ENCODE peak calls at places on chromosome 13, in four cellular contexts. I is HepG2, U is A549, T is GM12878. Q is an unnamed sample.

GRCh38 chr13:112896736-112897602 is 72.0 kb upstream of the MCF2L start:
- DNase-seq in T (no peak), U (no peak), I (no peak), Q (no peak)

GRCh38 chr13:48859168-48860105 is 116.3 kb upstream of the FNDC3A start:
- DNase-seq in U (no peak), I (no peak), T (no peak), Q (no peak)

GRCh38 chr13:30022256-30022655 is 171.8 kb upstream of the UBL3 start:
- DNase-seq in U (no peak), I (no peak), T (no peak), Q (no peak)

GRCh38 chr13:48567521-48568331 is 34.8 kb upstream of the RCBTB2 start:
- DNase-seq in T (no peak), U (no peak), I (peak), Q (no peak)

GRCh38 chr13:39684531-39685137 is 29.2 kb downstream of the COG6 start:
- DNase-seq in U (peak), T (no peak), I (peak), Q (peak)

GRCh38 chr13:36059366-36059765 is 71.8 kb downstream of the DCLK1 start:
- DNase-seq in T (no peak), U (no peak), I (no peak), Q (no peak)

GRCh38 chr13:25886438-25887214 is 165.2 kb downstream of the SHISA2 start:
- DNase-seq in U (no peak), T (no peak), I (no peak), Q (no peak)

GRCh38 chr13:41008349-41008980 is 10.7 kb downstream of the ELF1 start:
- DNase-seq in T (no peak), I (peak), U (peak), Q (no peak)

GRCh38 chr13:76887070-76887563 is 912 bp upstream of the KCTD12 start:
- DNase-seq in U (no peak), T (no peak), I (no peak), Q (peak)

GRCh38 chr13:71979616-71980015 is 112.6 kb upstream of the DACH1 start:
- DNase-seq in T (no peak), I (peak), U (peak), Q (no peak)

GRCh38 chr13:110353339-110353977 is 46.4 kb downstream of the COL4A2 start:
- DNase-seq in T (no peak), U (no peak), I (no peak), Q (no peak)
- TF ChIP-seq PBX3 in T (no peak), U (no peak), I (no peak), Q (no peak)

GRCh38 chr13:67146523-67147130 is 83.5 kb downstream of the PCDH9 start:
- DNase-seq in T (no peak), U (no peak), I (no peak), Q (no peak)

GRCh38 chr13:67145950-67146349 is 84.2 kb downstream of the PCDH9 start:
- DNase-seq in U (no peak), T (no peak), I (no peak), Q (no peak)

GRCh38 chr13:67150608-67151007 is 79.5 kb downstream of the PCDH9 start:
- DNase-seq in U (no peak), I (no peak), T (no peak), Q (no peak)

GRCh38 chr13:67148219-67148583 is 81.9 kb downstream of the PCDH9 start:
- DNase-seq in I (no peak), U (no peak), T (no peak), Q (no peak)

GRCh38 chr13:67147257-67148218 is 82.6 kb downstream of the PCDH9 start:
- DNase-seq in T (no peak), U (peak), I (no peak), Q (no peak)
- TF ChIP-seq PBX3 in T (no peak), U (no peak), I (no peak), Q (no peak)

GRCh38 chr13:43961909-43962308 is 82.2 kb downstream of the LACC1 start:
- DNase-seq in I (no peak), T (no peak), U (no peak), Q (no peak)

GRCh38 chr13:43965446-43965845 is 85.7 kb downstream of the LACC1 start:
- DNase-seq in T (no peak), U (no peak), I (no peak), Q (no peak)

GRCh38 chr13:43964698-43965097 is 85.0 kb downstream of the LACC1 start:
- DNase-seq in I (no peak), U (no peak), T (no peak), Q (no peak)

GRCh38 chr13:43959291-43959690 is 79.6 kb downstream of the LACC1 start:
- DNase-seq in U (no peak), T (no peak), I (no peak), Q (no peak)

GRCh38 chr13:43963726-43964125 is 84.0 kb downstream of the LACC1 start:
- DNase-seq in U (peak), T (no peak), I (no peak), Q (no peak)
- TF ChIP-seq PBX3 in U (no peak), T (no peak), I (no peak), Q (no peak)

GRCh38 chr13:42129033-42129432 is 80.6 kb downstream of the DGKH start:
- DNase-seq in I (no peak), U (no peak), T (no peak), Q (no peak)
- TF ChIP-seq PBX3 in I (no peak), U (no peak), T (no peak), Q (no peak)

GRCh38 chr13:60326273-60326672 is 70.7 kb upstream of the TDRD3 start:
- DNase-seq in U (no peak), I (peak), T (no peak), Q (no peak)

GRCh38 chr13:60331249-60332012 is 65.6 kb upstream of the TDRD3 start:
- DNase-seq in T (no peak), U (no peak), I (no peak), Q (no peak)

GRCh38 chr13:60328073-60328472 is 68.9 kb upstream of the TDRD3 start:
- DNase-seq in T (no peak), U (no peak), I (no peak), Q (no peak)

GRCh38 chr13:60327551-60327950 is 69.5 kb upstream of the TDRD3 start:
- DNase-seq in U (no peak), T (no peak), I (no peak), Q (no peak)

DNA sequence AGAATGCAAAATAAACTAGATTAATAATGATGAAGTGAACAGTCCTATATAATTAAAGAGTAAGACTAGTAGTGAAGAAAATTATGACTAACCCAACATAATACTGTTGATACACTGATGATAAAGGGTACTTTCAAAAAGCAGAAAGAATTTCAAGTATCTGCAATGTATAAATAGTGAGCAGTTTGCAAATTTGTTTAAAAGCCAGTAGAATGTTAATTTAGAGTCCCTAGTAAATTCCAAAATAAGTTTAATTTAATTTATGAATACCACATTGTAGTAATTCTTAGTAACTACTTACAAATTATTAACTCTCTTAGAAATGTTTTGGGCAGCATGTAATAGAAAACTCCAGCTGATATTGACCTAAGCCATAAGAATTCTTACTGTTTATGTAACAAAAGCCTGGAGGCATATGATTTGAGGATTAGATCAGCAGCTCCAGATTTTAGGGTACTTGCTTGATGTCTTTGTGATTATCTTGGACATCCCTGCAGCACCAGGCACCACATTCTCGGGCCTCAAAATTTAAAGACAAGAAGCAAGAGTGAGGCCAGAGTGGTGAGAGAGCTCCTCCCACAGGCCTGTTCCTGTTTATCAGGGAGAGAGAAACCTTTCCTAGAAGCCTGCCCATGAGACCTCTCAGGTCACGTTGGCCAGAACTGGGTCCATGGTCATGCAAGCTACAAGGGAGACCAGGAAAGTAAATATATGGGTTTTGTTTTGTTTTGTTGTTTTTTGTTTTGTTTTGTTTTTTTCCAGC is 67.6 kb upstream of the TDRD3 start:
- DNase-seq in T (peak), U (peak), I (peak), Q (peak)
- TF ChIP-seq PBX3 in T (no peak), U (no peak), I (no peak), Q (no peak)

GRCh38 chr13:59950201-59950730 is 213.5 kb downstream of the DIAPH3 start:
- DNase-seq in U (no peak), T (no peak), I (no peak), Q (no peak)
- TF ChIP-seq PBX3 in U (no peak), T (no peak), I (no peak), Q (no peak)

GRCh38 chr13:64680739-64681138 is 2549.4 kb downstream of the PCDH9 start:
- DNase-seq in T (no peak), I (no peak), U (no peak), Q (no peak)

GRCh38 chr13:64684108-64684507 is 2546.0 kb downstream of the PCDH9 start:
- DNase-seq in I (no peak), T (no peak), U (no peak), Q (no peak)

GRCh38 chr13:64688893-64689677 is 2541.1 kb downstream of the PCDH9 start:
- DNase-seq in I (no peak), T (no peak), U (peak), Q (no peak)

GRCh38 chr13:64684685-64685431 is 2545.3 kb downstream of the PCDH9 start:
- DNase-seq in U (no peak), T (no peak), I (no peak), Q (no peak)
- TF ChIP-seq PBX3 in U (no peak), T (no peak), I (no peak), Q (no peak)

GRCh38 chr13:52995946-52996345 is 32.7 kb upstream of the OLFM4 start:
- DNase-seq in U (no peak), T (no peak), I (no peak), Q (no peak)
- TF ChIP-seq PBX3 in U (no peak), T (no peak), I (no peak), Q (no peak)